ENCODE peak calls at places on chromosomes 1 and 21, in four cellular contexts. D is choroid plexus epithelial cell, E is MM.1S, Y is heart right ventricle. V is an unnamed sample.
A peak's percentile ranks its signal among the peaks of the same experiment; 100 is the strongest.

GRCh38 chr1:245807306-245807705 is 652.5 kb downstream of the KIF26B start:
- DNase-seq in D (no peak), E (no peak), Y (no peak), V (no peak)

GRCh38 chr21:33731447-33731846 is 89.1 kb downstream of the ITSN1 start:
- DNase-seq in D (peak; percentile 52), E (no peak), Y (no peak), V (no peak)

GRCh38 chr1:215845224-215845902 is 278.3 kb downstream of the KCTD3 start:
- DNase-seq in D (peak; percentile 71), E (no peak), Y (no peak), V (peak; percentile 88)

GRCh38 chr1:63874278-63874880 is 100.6 kb downstream of the ROR1 start:
- DNase-seq in D (no peak), E (no peak), Y (no peak), V (peak; percentile 38)

GRCh38 chr21:26966360-26966977 is 419 bp downstream of the ADAMTS5 start:
- DNase-seq in D (peak; percentile 42), E (no peak), Y (no peak), V (no peak)

GRCh38 chr1:177710973-177711372 is 258.9 kb downstream of the SEC16B start:
- DNase-seq in D (no peak), E (no peak), Y (no peak), V (no peak)

GRCh38 chr1:1393014-1393413 is 6.1 kb downstream of the CCNL2 start:
- DNase-seq in D (no peak), E (no peak), Y (no peak), V (no peak)

GRCh38 chr1:167517535-167518330 is 596 bp downstream of the CD247 start:
- DNase-seq in D (no peak), E (no peak), Y (no peak), V (peak; percentile 3)

GRCh38 chr1:119554188-119554587 is 47.2 kb downstream of the HSD3B1 start:
- DNase-seq in D (peak; percentile 98), E (no peak), Y (peak; percentile 15), V (peak; percentile 69)

DNA sequence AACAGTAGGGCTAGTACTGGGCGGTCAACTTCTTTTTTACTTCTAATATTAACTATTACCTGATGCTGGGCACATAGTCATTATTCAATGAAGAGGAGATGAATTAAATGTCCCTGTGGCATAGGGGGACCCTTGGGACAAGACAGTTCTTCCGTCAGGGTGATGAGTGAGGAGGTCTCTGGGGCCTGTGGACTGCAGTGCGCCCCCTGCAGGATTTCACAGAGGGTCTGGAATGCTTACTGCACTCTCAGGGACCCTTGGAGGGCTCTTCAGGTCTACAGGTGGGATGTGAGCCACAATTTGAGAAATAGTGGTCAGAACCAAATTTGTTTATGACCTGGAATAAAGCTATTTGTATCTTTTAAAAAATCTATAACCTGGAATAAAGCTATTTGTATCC is 149.4 kb downstream of the FAM78B start:
- DNase-seq in D (no peak), E (no peak), Y (no peak), V (no peak)
- TF ChIP-seq CTCF in D (no peak), E (peak; percentile 10), Y (no peak), V (no peak)

DNA sequence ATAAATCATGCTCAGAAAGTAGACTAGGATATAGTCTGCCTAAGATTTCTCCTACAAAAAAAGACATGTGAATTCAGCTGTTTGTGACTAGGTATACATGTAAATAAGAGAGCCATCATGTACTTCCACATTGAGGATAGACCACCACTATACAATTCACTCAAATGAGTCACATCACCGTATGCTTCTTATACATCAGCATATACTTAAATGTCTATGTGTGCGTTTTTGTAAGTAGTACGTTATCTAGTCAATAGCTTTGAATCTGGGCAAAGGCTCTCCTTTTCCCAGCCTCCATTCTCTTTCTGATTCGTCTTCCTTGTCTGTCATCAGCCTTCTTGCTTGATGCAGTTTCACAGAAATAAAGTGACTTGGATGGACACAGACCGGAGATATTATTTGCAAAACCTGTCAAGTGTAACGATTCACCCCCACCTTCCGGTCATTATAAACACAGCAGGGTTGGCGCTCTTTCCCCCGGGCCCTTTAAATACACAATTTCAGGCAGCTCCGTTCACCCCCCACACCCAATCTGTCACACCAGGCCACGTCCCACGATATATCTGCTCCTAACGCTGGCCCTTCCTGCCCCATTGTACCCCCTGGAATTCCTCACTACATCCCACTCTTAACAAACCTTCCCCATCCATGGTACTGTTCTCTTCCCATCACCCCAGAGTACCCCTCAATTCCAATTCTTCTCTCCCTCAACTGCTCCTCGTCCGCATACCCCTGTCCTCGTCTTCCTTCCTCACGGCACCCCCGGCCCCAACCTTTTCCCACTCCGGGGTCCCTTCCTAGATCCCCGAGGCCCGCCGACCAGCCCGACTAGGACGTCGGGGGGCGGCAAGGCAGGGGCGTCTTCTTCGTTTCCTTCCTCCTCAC is 636 bp downstream of the VAMP4 start:
- DNase-seq in D (peak; percentile 45), E (peak; percentile 61), Y (peak; percentile 53), V (no peak)
- TF ChIP-seq CTCF in D (peak; percentile 38), E (peak; percentile 38), Y (peak; percentile 42), V (peak; percentile 45)

GRCh38 chr21:28333455-28334108 is 659.1 kb downstream of the LTN1 start:
- DNase-seq in D (peak; percentile 85), E (no peak), Y (no peak), V (peak; percentile 46)

GRCh38 chr21:28338906-28339305 is 653.8 kb downstream of the LTN1 start:
- DNase-seq in D (no peak), E (no peak), Y (peak; percentile 22), V (no peak)

GRCh38 chr21:28334407-28334806 is 658.3 kb downstream of the LTN1 start:
- DNase-seq in D (no peak), E (no peak), Y (no peak), V (no peak)

GRCh38 chr21:28337319-28337718 is 655.4 kb downstream of the LTN1 start:
- DNase-seq in D (peak; percentile 75), E (peak; percentile 57), Y (no peak), V (peak; percentile 76)

GRCh38 chr21:28336299-28336698 is 656.4 kb downstream of the LTN1 start:
- DNase-seq in D (peak; percentile 88), E (peak; percentile 48), Y (peak; percentile 8), V (peak; percentile 92)
- TF ChIP-seq CTCF in D (peak; percentile 72), E (peak; percentile 48), Y (peak; percentile 78), V (peak; percentile 81)

GRCh38 chr1:57017717-57018116 is 51.9 kb upstream of the C8B start:
- DNase-seq in D (peak; percentile 1), E (no peak), Y (no peak), V (no peak)
- TF ChIP-seq CTCF in D (peak; percentile 29), E (no peak), Y (peak; percentile 11), V (peak; percentile 71)

GRCh38 chr1:20964540-20965484 is 177.7 kb upstream of the HP1BP3 start:
- DNase-seq in D (peak; percentile 18), E (peak; percentile 63), Y (no peak), V (no peak)
- TF ChIP-seq CTCF in D (no peak), E (peak; percentile 27), Y (no peak), V (no peak)

DNA sequence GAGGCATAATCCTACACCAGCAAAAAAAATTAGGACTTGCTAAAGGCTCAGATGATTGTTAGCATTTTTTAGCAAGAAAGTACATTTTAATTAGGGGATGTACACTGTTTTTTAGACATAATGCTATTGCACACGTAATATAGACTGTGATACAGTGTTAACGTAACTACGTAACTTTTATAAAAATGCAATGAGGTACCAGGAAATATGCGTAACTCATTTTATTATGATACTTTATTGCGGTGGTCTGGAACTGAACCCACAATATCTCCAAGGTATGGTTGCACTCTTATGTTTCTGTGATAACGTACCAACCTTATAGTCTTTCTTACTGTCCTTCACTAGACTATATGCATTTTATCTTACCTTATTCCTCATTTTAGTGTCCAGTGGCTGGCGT is 62.8 kb upstream of the B3GALT2 start:
- DNase-seq in D (no peak), E (no peak), Y (no peak), V (no peak)
- TF ChIP-seq CTCF in D (no peak), E (no peak), Y (no peak), V (no peak)

GRCh38 chr1:237814319-237814924 is 76.3 kb downstream of the ZP4 start:
- DNase-seq in D (peak; percentile 20), E (no peak), Y (no peak), V (no peak)
- TF ChIP-seq CTCF in D (peak; percentile 30), E (peak; percentile 66), Y (peak; percentile 53), V (peak; percentile 85)

DNA sequence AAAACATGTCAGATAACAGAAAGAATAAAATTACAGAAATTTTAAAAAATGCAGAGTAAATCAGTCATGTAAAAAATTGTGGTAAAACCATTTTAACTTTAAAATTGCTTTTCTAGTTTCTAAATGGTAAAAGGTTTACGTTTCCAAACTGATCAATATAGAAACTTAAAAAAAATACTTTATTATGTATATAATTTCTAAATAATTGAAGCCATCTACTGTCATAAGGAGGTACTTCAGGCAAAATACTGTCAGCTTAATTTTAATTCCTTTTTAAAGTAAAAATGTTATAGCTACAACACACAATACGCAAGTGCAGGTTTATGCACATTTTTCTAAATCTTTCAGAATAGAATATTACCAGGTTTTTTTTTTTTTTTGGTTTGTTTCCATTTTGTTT is 159.9 kb downstream of the HFM1 start:
- DNase-seq in D (no peak), E (no peak), Y (no peak), V (no peak)
- TF ChIP-seq CTCF in D (no peak), E (no peak), Y (peak; percentile 7), V (peak; percentile 51)

DNA sequence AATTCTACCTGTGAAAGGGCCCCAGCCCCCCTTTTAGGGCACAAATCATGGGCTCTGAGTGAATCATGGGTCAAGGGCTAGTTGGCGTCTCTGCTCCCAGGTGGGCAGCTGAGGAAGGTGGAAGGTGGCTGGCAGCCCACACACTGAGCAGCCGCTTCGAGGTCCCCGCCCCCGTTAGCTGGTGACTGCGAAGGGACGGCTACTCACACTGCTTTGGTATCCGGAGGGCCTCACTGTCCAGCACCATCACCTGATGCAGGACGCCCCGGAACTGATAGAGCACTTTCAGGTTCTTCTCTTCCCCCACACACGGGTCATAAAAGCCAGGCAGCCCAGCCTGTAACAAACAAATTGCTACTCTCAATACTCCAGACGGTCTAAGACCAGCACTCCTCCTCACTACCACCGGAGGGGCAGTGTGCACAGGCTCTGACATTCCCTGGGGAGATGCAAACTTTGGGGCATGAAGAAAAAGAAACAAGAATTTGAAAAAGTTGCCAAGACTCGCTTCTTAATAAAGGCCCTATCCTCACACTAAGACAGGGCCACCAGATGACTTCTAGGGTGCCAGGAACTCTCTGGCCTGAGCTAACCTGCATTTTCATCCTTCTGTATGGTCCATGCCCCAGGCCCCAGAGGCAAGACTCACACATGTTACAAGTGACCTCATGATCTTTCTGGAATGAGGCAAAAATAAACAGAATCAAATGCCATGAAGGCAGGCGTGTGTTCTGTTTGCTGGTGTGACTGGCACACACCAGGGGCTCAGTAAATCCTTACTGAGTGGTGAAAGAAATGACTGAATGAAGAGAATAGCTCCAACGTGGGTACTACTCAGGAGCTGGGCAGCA is 11.5 kb downstream of the THAP3 start:
- DNase-seq in D (no peak), E (no peak), Y (no peak), V (no peak)
- TF ChIP-seq CTCF in D (peak; percentile 23), E (no peak), Y (no peak), V (no peak)

GRCh38 chr1:7566417-7567375 is 204.4 kb upstream of the VAMP3 start:
- DNase-seq in D (no peak), E (no peak), Y (no peak), V (no peak)

GRCh38 chr1:7568053-7568452 is 203.0 kb upstream of the VAMP3 start:
- DNase-seq in D (no peak), E (no peak), Y (no peak), V (no peak)

GRCh38 chr1:7565099-7565750 is 205.9 kb upstream of the VAMP3 start:
- DNase-seq in D (no peak), E (no peak), Y (no peak), V (no peak)

GRCh38 chr1:7568901-7569524 is 202.1 kb upstream of the VAMP3 start:
- DNase-seq in D (no peak), E (no peak), Y (no peak), V (no peak)

GRCh38 chr1:7567376-7567775 is 203.7 kb upstream of the VAMP3 start:
- DNase-seq in D (no peak), E (no peak), Y (no peak), V (no peak)
- TF ChIP-seq CTCF in D (no peak), E (no peak), Y (no peak), V (no peak)

V was measured in HFFc6.